ENCODE peak calls at places on chromosomes 12 and 14, in four cellular contexts. One of them, this sample, is unnamed.

GRCh38 chr12:93402333-93403311 is 24.9 kb downstream of the NUDT4 start:
- DNase-seq in fibroblast of mammary gland: no peak
- DNase-seq in heart left ventricle: no peak
- DNase-seq in dorsolateral prefrontal cortex: no peak
- DNase-seq in this sample: no peak

GRCh38 chr12:104825408-104825807 is 132.7 kb downstream of the SLC41A2 start:
- DNase-seq in fibroblast of mammary gland: peak
- DNase-seq in heart left ventricle: no peak
- DNase-seq in dorsolateral prefrontal cortex: no peak
- DNase-seq in this sample: no peak

GRCh38 chr12:14314801-14315200 is 50.7 kb upstream of the ATF7IP start:
- DNase-seq in fibroblast of mammary gland: no peak
- DNase-seq in heart left ventricle: no peak
- DNase-seq in dorsolateral prefrontal cortex: no peak
- DNase-seq in this sample: no peak

GRCh38 chr12:95959107-95959506 is 16.0 kb downstream of the AMDHD1 start:
- DNase-seq in fibroblast of mammary gland: peak
- DNase-seq in heart left ventricle: no peak
- DNase-seq in dorsolateral prefrontal cortex: no peak
- DNase-seq in this sample: no peak

GRCh38 chr12:120079352-120080042 is 37.1 kb downstream of the RAB35 start:
- DNase-seq in fibroblast of mammary gland: no peak
- DNase-seq in heart left ventricle: peak
- DNase-seq in dorsolateral prefrontal cortex: no peak
- DNase-seq in this sample: no peak

GRCh38 chr12:121611306-121611705 is 15.0 kb upstream of the ORAI1 start:
- DNase-seq in fibroblast of mammary gland: no peak
- DNase-seq in heart left ventricle: no peak
- DNase-seq in dorsolateral prefrontal cortex: peak
- DNase-seq in this sample: peak

GRCh38 chr14:65359503-65359902 is 53.0 kb upstream of the FUT8 start:
- DNase-seq in fibroblast of mammary gland: peak
- DNase-seq in heart left ventricle: no peak
- DNase-seq in dorsolateral prefrontal cortex: no peak
- DNase-seq in this sample: no peak

GRCh38 chr14:69475194-69475818 is 9.2 kb upstream of the PLEKHD1 start:
- DNase-seq in fibroblast of mammary gland: peak
- DNase-seq in heart left ventricle: no peak
- DNase-seq in dorsolateral prefrontal cortex: no peak
- DNase-seq in this sample: no peak

GRCh38 chr14:101475468-101476257 is 85.6 kb upstream of the DIO3 start:
- DNase-seq in fibroblast of mammary gland: peak
- DNase-seq in heart left ventricle: no peak
- DNase-seq in dorsolateral prefrontal cortex: no peak
- DNase-seq in this sample: peak

GRCh38 chr12:55965941-55966407 is at the start of gene PMEL:
- DNase-seq in fibroblast of mammary gland: peak
- DNase-seq in heart left ventricle: no peak
- DNase-seq in dorsolateral prefrontal cortex: no peak
- DNase-seq in this sample: no peak

GRCh38 chr12:59027199-59027598 is 106.9 kb upstream of the LRIG3 start:
- DNase-seq in fibroblast of mammary gland: no peak
- DNase-seq in heart left ventricle: no peak
- DNase-seq in dorsolateral prefrontal cortex: no peak
- DNase-seq in this sample: no peak

GRCh38 chr12:71349950-71350349 is 89.6 kb upstream of the LGR5 start:
- DNase-seq in fibroblast of mammary gland: no peak
- DNase-seq in heart left ventricle: no peak
- DNase-seq in dorsolateral prefrontal cortex: no peak
- DNase-seq in this sample: no peak

GRCh38 chr12:6378709-6379427 is 3.5 kb upstream of the SCNN1A start:
- DNase-seq in fibroblast of mammary gland: no peak
- DNase-seq in heart left ventricle: no peak
- DNase-seq in dorsolateral prefrontal cortex: no peak
- DNase-seq in this sample: no peak

GRCh38 chr14:68278568-68279436 is 459.2 kb downstream of the RAD51B start:
- DNase-seq in fibroblast of mammary gland: peak
- DNase-seq in heart left ventricle: no peak
- DNase-seq in dorsolateral prefrontal cortex: no peak
- DNase-seq in this sample: no peak

GRCh38 chr14:72433511-72433910 is 460.4 kb downstream of the DPF3 start:
- DNase-seq in fibroblast of mammary gland: peak
- DNase-seq in heart left ventricle: no peak
- DNase-seq in dorsolateral prefrontal cortex: no peak
- DNase-seq in this sample: no peak

GRCh38 chr12:132600048-132601032 is 10.0 kb downstream of the LRCOL1 start:
- DNase-seq in fibroblast of mammary gland: peak
- DNase-seq in heart left ventricle: peak
- DNase-seq in dorsolateral prefrontal cortex: peak
- DNase-seq in this sample: peak

GRCh38 chr12:123763093-123763492 is 992 bp downstream of the DNAH10 start:
- DNase-seq in fibroblast of mammary gland: no peak
- DNase-seq in heart left ventricle: no peak
- DNase-seq in dorsolateral prefrontal cortex: no peak
- DNase-seq in this sample: no peak

GRCh38 chr12:96408993-96409392 is 8.8 kb upstream of the CDK17 start:
- DNase-seq in fibroblast of mammary gland: no peak
- DNase-seq in heart left ventricle: no peak
- DNase-seq in dorsolateral prefrontal cortex: no peak
- DNase-seq in this sample: no peak

GRCh38 chr12:27333311-27334009 is 824 bp downstream of the BMAL2 start:
- DNase-seq in fibroblast of mammary gland: no peak
- DNase-seq in heart left ventricle: peak
- DNase-seq in dorsolateral prefrontal cortex: peak
- DNase-seq in this sample: no peak

GRCh38 chr12:2126676-2127406 is 74.1 kb downstream of the CACNA1C start:
- DNase-seq in fibroblast of mammary gland: no peak
- DNase-seq in heart left ventricle: no peak
- DNase-seq in dorsolateral prefrontal cortex: no peak
- DNase-seq in this sample: no peak

GRCh38 chr12:43835656-43836454 is at the start of gene TMEM117:
- DNase-seq in fibroblast of mammary gland: peak
- DNase-seq in heart left ventricle: peak
- DNase-seq in dorsolateral prefrontal cortex: peak
- DNase-seq in this sample: peak

GRCh38 chr12:51406859-51407258 is 15.7 kb upstream of the GALNT6 start:
- DNase-seq in fibroblast of mammary gland: no peak
- DNase-seq in heart left ventricle: no peak
- DNase-seq in dorsolateral prefrontal cortex: no peak
- DNase-seq in this sample: no peak
- TF ChIP-seq CTCF in fibroblast of mammary gland: no peak
- TF ChIP-seq CTCF in heart left ventricle: no peak
- TF ChIP-seq CTCF in dorsolateral prefrontal cortex: no peak
- TF ChIP-seq CTCF in this sample: no peak

GRCh38 chr12:85155791-85156190 is 119.6 kb downstream of the LRRIQ1 start:
- DNase-seq in fibroblast of mammary gland: peak
- DNase-seq in heart left ventricle: no peak
- DNase-seq in dorsolateral prefrontal cortex: no peak
- DNase-seq in this sample: no peak
- TF ChIP-seq CTCF in fibroblast of mammary gland: peak
- TF ChIP-seq CTCF in heart left ventricle: no peak
- TF ChIP-seq CTCF in dorsolateral prefrontal cortex: no peak
- TF ChIP-seq CTCF in this sample: no peak

GRCh38 chr14:58643366-58643765 is 5.6 kb downstream of the DACT1 start:
- DNase-seq in fibroblast of mammary gland: no peak
- DNase-seq in heart left ventricle: no peak
- DNase-seq in dorsolateral prefrontal cortex: no peak
- DNase-seq in this sample: no peak

GRCh38 chr14:58639842-58640484 is 2.2 kb downstream of the DACT1 start:
- DNase-seq in fibroblast of mammary gland: peak
- DNase-seq in heart left ventricle: peak
- DNase-seq in dorsolateral prefrontal cortex: peak
- DNase-seq in this sample: no peak

GRCh38 chr14:58640959-58641358 is 3.2 kb downstream of the DACT1 start:
- DNase-seq in fibroblast of mammary gland: no peak
- DNase-seq in heart left ventricle: no peak
- DNase-seq in dorsolateral prefrontal cortex: no peak
- DNase-seq in this sample: no peak

GRCh38 chr14:58638231-58639205 is 756 bp downstream of the DACT1 start:
- DNase-seq in fibroblast of mammary gland: peak
- DNase-seq in heart left ventricle: peak
- DNase-seq in dorsolateral prefrontal cortex: peak
- DNase-seq in this sample: peak

DNA sequence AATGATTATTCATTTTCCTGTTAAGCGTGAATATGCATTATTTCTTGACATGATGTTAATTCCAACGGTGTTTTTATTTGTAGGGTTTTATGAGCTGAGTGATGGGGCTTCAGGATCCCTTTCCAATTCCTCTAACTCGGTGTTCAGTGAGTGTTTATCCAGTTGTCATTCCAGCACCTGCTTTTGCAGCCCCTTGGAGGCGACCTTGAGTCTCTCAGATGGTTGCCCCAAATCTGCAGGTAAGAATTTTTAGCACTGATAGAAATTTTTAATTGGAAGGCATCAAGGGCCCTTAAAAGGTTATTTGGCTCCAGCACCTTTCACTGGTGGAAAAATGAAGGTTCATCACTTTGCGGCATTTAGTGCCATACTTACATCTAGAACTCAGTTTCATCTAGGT is 3.7 kb downstream of the DACT1 start:
- DNase-seq in fibroblast of mammary gland: no peak
- DNase-seq in heart left ventricle: no peak
- DNase-seq in dorsolateral prefrontal cortex: no peak
- DNase-seq in this sample: no peak
- TF ChIP-seq CTCF in fibroblast of mammary gland: peak
- TF ChIP-seq CTCF in heart left ventricle: no peak
- TF ChIP-seq CTCF in dorsolateral prefrontal cortex: no peak
- TF ChIP-seq CTCF in this sample: no peak

GRCh38 chr12:10163084-10163483 is 8.8 kb downstream of the OLR1 start:
- DNase-seq in fibroblast of mammary gland: no peak
- DNase-seq in heart left ventricle: no peak
- DNase-seq in dorsolateral prefrontal cortex: no peak
- DNase-seq in this sample: no peak
- TF ChIP-seq CTCF in fibroblast of mammary gland: no peak
- TF ChIP-seq CTCF in heart left ventricle: no peak
- TF ChIP-seq CTCF in dorsolateral prefrontal cortex: no peak
- TF ChIP-seq CTCF in this sample: no peak

GRCh38 chr14:33941727-33942126 is 9.1 kb downstream of the EGLN3 start:
- DNase-seq in fibroblast of mammary gland: no peak
- DNase-seq in heart left ventricle: no peak
- DNase-seq in dorsolateral prefrontal cortex: no peak
- DNase-seq in this sample: no peak
- TF ChIP-seq CTCF in fibroblast of mammary gland: no peak
- TF ChIP-seq CTCF in heart left ventricle: no peak
- TF ChIP-seq CTCF in dorsolateral prefrontal cortex: peak
- TF ChIP-seq CTCF in this sample: no peak

DNA sequence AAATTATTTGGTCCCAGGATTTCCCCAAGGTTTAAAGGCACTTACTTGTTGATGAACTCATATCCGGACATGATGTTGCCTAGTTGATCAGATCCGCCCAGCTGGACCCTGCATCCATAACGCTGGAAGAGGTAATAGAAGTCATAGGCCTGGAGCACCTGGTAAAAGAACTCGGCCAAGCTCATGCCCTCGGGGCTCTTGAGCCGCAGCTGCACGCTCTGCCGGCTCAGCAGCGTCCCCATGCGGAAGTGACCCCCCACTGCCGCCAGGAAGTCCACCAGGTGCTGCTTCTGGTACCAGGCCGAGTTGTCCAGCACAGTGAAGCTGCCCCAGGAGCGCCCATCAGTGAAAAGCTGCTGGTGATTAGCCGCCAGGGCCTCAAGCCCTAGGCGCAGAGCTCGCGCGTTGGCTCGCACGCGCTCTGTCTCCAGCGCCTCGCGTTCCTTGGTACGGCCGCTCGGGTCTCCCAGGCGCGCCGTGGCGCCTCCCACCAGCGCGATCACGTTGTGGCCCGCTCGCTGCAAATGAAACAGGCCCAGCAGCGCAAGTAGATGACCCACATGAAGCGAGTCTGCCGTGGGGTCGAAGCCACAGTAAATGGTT is 545 bp downstream of the YARS2 start:
- DNase-seq in fibroblast of mammary gland: peak
- DNase-seq in heart left ventricle: peak
- DNase-seq in dorsolateral prefrontal cortex: peak
- DNase-seq in this sample: peak
- TF ChIP-seq CTCF in fibroblast of mammary gland: peak
- TF ChIP-seq CTCF in heart left ventricle: peak
- TF ChIP-seq CTCF in dorsolateral prefrontal cortex: peak
- TF ChIP-seq CTCF in this sample: peak

DNA sequence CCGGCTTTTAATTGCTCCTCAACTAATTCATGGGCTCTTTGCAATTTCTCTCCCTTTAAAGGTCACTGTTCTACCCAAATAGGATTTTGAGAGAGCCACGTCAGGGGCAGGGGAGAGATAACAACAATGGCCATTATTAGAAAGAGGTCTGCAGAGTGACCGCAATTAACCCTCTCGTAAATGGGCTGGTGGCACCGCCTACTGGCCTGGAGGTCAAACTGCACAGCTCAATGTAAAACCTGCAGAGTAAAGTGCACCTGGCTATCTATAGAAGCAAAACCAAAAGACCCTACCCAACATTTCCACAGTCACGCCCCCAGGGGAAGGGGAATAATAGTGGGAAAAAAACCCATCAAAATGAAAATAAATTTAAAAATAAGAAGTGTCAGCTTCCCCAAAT is 21.6 kb upstream of the CLEC4E start:
- DNase-seq in fibroblast of mammary gland: peak
- DNase-seq in heart left ventricle: no peak
- DNase-seq in dorsolateral prefrontal cortex: no peak
- DNase-seq in this sample: no peak
- TF ChIP-seq CTCF in fibroblast of mammary gland: peak
- TF ChIP-seq CTCF in heart left ventricle: no peak
- TF ChIP-seq CTCF in dorsolateral prefrontal cortex: no peak
- TF ChIP-seq CTCF in this sample: no peak

This sample was measured in uterus.